ENCODE peak calls at places on chromosomes 3 and 15, in four cellular contexts. One of them, this sample, is unnamed.

GRCh38 chr15:65212097-65212496 is 824 bp upstream of the CILP start:
- DNase-seq in IMR-90: no peak
- DNase-seq in A549: peak; percentile 48
- DNase-seq in HepG2: peak; percentile 42
- DNase-seq in this sample: peak; percentile 71

GRCh38 chr3:12975748-12976522 is 97.3 kb downstream of the IQSEC1 start:
- DNase-seq in IMR-90: no peak
- DNase-seq in A549: no peak
- DNase-seq in HepG2: no peak
- DNase-seq in this sample: no peak

GRCh38 chr3:187763850-187764648 is 18.8 kb upstream of the BCL6 start:
- DNase-seq in IMR-90: no peak
- DNase-seq in A549: no peak
- DNase-seq in HepG2: no peak
- DNase-seq in this sample: no peak

GRCh38 chr15:71136159-71137137 is 21.2 kb downstream of the THSD4 start:
- DNase-seq in IMR-90: peak; percentile 90
- DNase-seq in A549: peak; percentile 70
- DNase-seq in HepG2: no peak
- DNase-seq in this sample: no peak

GRCh38 chr15:51077565-51078153 is 17.0 kb downstream of the TNFAIP8L3 start:
- DNase-seq in IMR-90: no peak
- DNase-seq in A549: no peak
- DNase-seq in HepG2: no peak
- DNase-seq in this sample: peak; percentile 89

GRCh38 chr15:80127911-80128310 is 24.9 kb upstream of the FAH start:
- DNase-seq in IMR-90: peak; percentile 59
- DNase-seq in A549: no peak
- DNase-seq in HepG2: no peak
- DNase-seq in this sample: no peak

GRCh38 chr15:75171408-75171807 is 30.3 kb upstream of the C15orf39 start:
- DNase-seq in IMR-90: peak; percentile 90
- DNase-seq in A549: no peak
- DNase-seq in HepG2: peak; percentile 56
- DNase-seq in this sample: no peak

GRCh38 chr15:76337739-76338554 is 1.4 kb downstream of the ISL2 start:
- DNase-seq in IMR-90: no peak
- DNase-seq in A549: no peak
- DNase-seq in HepG2: no peak
- DNase-seq in this sample: no peak

GRCh38 chr15:41020311-41020710 is 67.0 kb downstream of the CHAC1 start:
- DNase-seq in IMR-90: peak; percentile 38
- DNase-seq in A549: no peak
- DNase-seq in HepG2: no peak
- DNase-seq in this sample: no peak

GRCh38 chr15:43168192-43169107 is 16.8 kb upstream of the CCNDBP1 start:
- DNase-seq in IMR-90: peak; percentile 81
- DNase-seq in A549: no peak
- DNase-seq in HepG2: no peak
- DNase-seq in this sample: no peak

GRCh38 chr15:91787198-91787597 is 66.3 kb upstream of the SLCO3A1 start:
- DNase-seq in IMR-90: no peak
- DNase-seq in A549: no peak
- DNase-seq in HepG2: no peak
- DNase-seq in this sample: no peak

GRCh38 chr3:51997935-51998596 is 2.4 kb upstream of the RPL29 start:
- DNase-seq in IMR-90: no peak
- DNase-seq in A549: no peak
- DNase-seq in HepG2: peak; percentile 64
- DNase-seq in this sample: no peak
- TF ChIP-seq MAFK in IMR-90: no peak
- TF ChIP-seq MAFK in A549: no peak
- TF ChIP-seq MAFK in HepG2: no peak
- TF ChIP-seq MAFK in this sample: no peak

DNA sequence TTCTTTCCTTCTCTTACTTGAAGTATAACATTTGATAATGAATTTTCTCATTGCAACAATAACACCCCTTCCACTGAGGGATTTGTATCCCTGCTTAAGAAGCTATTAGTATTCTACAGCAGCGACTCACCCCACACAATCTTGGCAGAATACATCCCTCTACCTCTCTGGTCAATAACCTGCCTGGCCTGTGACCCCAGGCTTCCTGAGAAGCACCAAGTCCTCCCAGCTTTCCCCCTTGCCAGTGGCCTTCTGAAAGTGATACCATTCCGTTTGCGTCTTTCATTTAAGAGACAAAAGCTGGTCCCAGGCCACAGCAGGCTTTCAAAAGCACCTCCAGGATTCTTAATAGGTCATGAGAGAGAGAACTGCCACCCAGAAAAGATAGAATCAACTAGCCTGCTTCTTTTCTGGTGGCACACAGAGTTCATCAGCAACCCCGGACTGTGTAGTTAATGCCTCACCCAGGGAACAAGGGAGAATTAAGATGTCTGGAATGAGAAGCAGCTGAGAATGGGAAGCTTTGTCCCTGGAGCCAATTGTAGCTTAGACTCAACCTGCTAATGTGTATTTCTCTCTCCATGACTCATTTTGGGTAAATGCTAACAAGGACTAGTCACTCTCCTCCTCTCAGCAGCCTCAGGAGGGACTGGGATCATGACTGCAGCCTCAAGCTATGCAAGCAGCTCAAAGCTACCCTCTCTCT is 101.0 kb upstream of the CPNE4 start:
- DNase-seq in IMR-90: peak; percentile 99
- DNase-seq in A549: peak; percentile 69
- DNase-seq in HepG2: peak; percentile 6
- DNase-seq in this sample: no peak
- TF ChIP-seq MAFK in IMR-90: peak; percentile 2
- TF ChIP-seq MAFK in A549: no peak
- TF ChIP-seq MAFK in HepG2: no peak
- TF ChIP-seq MAFK in this sample: no peak

GRCh38 chr3:160643994-160644393 is 33.0 kb upstream of the ARL14 start:
- DNase-seq in IMR-90: peak; percentile 17
- DNase-seq in A549: no peak
- DNase-seq in HepG2: no peak
- DNase-seq in this sample: no peak
- TF ChIP-seq MAFK in IMR-90: no peak
- TF ChIP-seq MAFK in A549: no peak
- TF ChIP-seq MAFK in HepG2: no peak
- TF ChIP-seq MAFK in this sample: no peak

DNA sequence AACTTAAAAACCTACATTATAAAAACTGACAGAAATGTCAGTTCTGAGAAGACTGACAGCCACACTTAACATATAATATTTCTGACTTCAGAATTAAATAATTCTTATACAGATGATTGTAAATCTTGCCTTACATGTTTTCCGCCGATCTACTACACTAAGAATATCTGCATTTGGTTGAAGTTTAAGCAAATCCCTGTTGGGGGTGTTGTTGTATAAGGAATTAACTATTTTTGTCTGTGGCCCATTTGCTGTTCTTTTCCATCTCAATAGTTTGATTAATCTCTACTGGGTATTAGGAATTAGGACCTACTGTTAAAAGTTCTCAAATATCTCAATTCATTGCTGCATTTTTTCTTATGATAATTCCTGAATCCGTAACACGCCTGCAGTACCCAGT is 838.3 kb upstream of the ROBO1 start:
- DNase-seq in IMR-90: no peak
- DNase-seq in A549: no peak
- DNase-seq in HepG2: no peak
- DNase-seq in this sample: no peak
- TF ChIP-seq MAFK in IMR-90: no peak
- TF ChIP-seq MAFK in A549: no peak
- TF ChIP-seq MAFK in HepG2: no peak
- TF ChIP-seq MAFK in this sample: no peak

GRCh38 chr3:79019137-79019923 is 748.5 kb downstream of the ROBO1 start:
- DNase-seq in IMR-90: peak; percentile 93
- DNase-seq in A549: peak; percentile 71
- DNase-seq in HepG2: peak; percentile 84
- DNase-seq in this sample: peak; percentile 73
- TF ChIP-seq MAFK in IMR-90: no peak
- TF ChIP-seq MAFK in A549: no peak
- TF ChIP-seq MAFK in HepG2: no peak
- TF ChIP-seq MAFK in this sample: no peak

GRCh38 chr3:143736651-143737050 is 111.6 kb downstream of the SLC9A9 start:
- DNase-seq in IMR-90: peak; percentile 1
- DNase-seq in A549: no peak
- DNase-seq in HepG2: no peak
- DNase-seq in this sample: no peak
- TF ChIP-seq MAFK in IMR-90: no peak
- TF ChIP-seq MAFK in A549: no peak
- TF ChIP-seq MAFK in HepG2: no peak
- TF ChIP-seq MAFK in this sample: no peak

GRCh38 chr3:87206070-87206469 is 21.0 kb upstream of the CHMP2B start:
- DNase-seq in IMR-90: peak; percentile 86
- DNase-seq in A549: peak; percentile 87
- DNase-seq in HepG2: peak; percentile 82
- DNase-seq in this sample: no peak
- TF ChIP-seq MAFK in IMR-90: no peak
- TF ChIP-seq MAFK in A549: no peak
- TF ChIP-seq MAFK in HepG2: no peak
- TF ChIP-seq MAFK in this sample: no peak

GRCh38 chr3:16058511-16058910 is 116.0 kb upstream of the GALNT15 start:
- DNase-seq in IMR-90: peak; percentile 60
- DNase-seq in A549: no peak
- DNase-seq in HepG2: no peak
- DNase-seq in this sample: no peak
- TF ChIP-seq MAFK in IMR-90: no peak
- TF ChIP-seq MAFK in A549: no peak
- TF ChIP-seq MAFK in HepG2: no peak
- TF ChIP-seq MAFK in this sample: no peak

DNA sequence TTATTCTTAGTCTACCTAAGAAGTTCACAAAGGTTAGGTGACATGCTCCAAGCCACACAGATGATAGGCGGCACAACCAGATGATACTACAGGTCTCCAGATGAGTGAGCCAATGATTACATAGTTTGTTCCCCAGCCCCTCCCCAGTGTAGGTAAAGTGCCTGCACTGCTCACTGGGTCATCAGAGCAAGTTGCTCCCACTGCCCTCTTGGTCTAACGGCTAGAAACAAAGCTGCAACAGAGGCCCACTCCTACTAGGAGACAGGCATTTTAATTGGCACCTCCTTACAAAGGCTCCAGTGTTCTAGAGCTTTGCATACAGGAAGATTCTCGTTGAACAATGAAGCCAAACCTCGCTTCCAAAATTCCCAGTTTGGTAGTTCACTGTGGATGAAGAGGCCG is 47.3 kb downstream of the TMEM44 start:
- DNase-seq in IMR-90: no peak
- DNase-seq in A549: no peak
- DNase-seq in HepG2: no peak
- DNase-seq in this sample: no peak
- TF ChIP-seq MAFK in IMR-90: no peak
- TF ChIP-seq MAFK in A549: no peak
- TF ChIP-seq MAFK in HepG2: no peak
- TF ChIP-seq MAFK in this sample: no peak